ENCODE peak calls at places on chromosomes 3 and 15, in five cellular contexts. Y is CD4-positive, alpha-beta T cell; L is HuH-7; B is NCI-H1694 treated with DMSO at 0.1 percent for 48 hours; A is head of caudate nucleus. T is an unnamed sample.

GRCh38 chr3:172110127-172110779 is 70.9 kb downstream of the FNDC3B start:
- DNase-seq in Y (no peak), L (no peak), A (no peak), B (no peak), T (no peak)

GRCh38 chr3:98890181-98890882 is 11.2 kb downstream of the DCBLD2 start:
- DNase-seq in Y (no peak), L (no peak), A (no peak), B (no peak), T (no peak)

GRCh38 chr3:55664387-55664786 is 177.3 kb upstream of the WNT5A start:
- DNase-seq in Y (peak), L (no peak), B (no peak), A (no peak), T (no peak)

GRCh38 chr15:22907161-22907950 is 68.9 kb downstream of the NIPA2 start:
- DNase-seq in B (no peak), A (no peak), Y (no peak), L (no peak), T (no peak)

GRCh38 chr3:72449551-72449950 is 398.7 kb downstream of the SHQ1 start:
- DNase-seq in Y (no peak), B (no peak), A (no peak), L (no peak), T (no peak)

GRCh38 chr15:29233566-29233965 is 36.1 kb downstream of the NSMCE3 start:
- DNase-seq in A (no peak), B (no peak), Y (no peak), L (no peak), T (no peak)

GRCh38 chr15:38069001-38069400 is 134.6 kb downstream of the TMCO5A start:
- DNase-seq in Y (no peak), A (no peak), L (peak), B (peak), T (no peak)

GRCh38 chr3:147497301-147497700 is 88.1 kb downstream of the ZIC1 start:
- DNase-seq in B (no peak), Y (no peak), A (no peak), L (no peak), T (no peak)

GRCh38 chr15:68187559-68187958 is 17.6 kb downstream of the CALML4 start:
- DNase-seq in A (no peak), Y (no peak), B (peak), L (no peak), T (no peak)

T was measured in substantia nigra.